ENCODE peak calls at places on chromosomes 2 and 18, in six cellular contexts. E is neuronal stem cell, G is heart right ventricle, S is stomach, F is psoas muscle, A is GM23248. J is an unnamed sample.

GRCh38 chr2:211161236-211161635 is 604.8 kb downstream of the CPS1 start:
- DNase-seq in E (no peak), G (no peak), S (no peak), F (no peak), A (no peak), J (no peak)

GRCh38 chr2:111617804-111618576 is 266.0 kb downstream of the ANAPC1 start:
- DNase-seq in E (no peak), G (peak; percentile 41), S (no peak), F (peak; percentile 68), A (peak; percentile 73), J (no peak)

GRCh38 chr18:79506191-79507075 is 110.7 kb downstream of the NFATC1 start:
- DNase-seq in E (no peak), G (peak; percentile 59), S (no peak), F (peak; percentile 78), A (peak; percentile 58), J (no peak)

GRCh38 chr18:2139676-2140075 is 431.6 kb downstream of the METTL4 start:
- DNase-seq in E (no peak), G (no peak), S (no peak), F (no peak), A (peak; percentile 32), J (no peak)

GRCh38 chr2:105324732-105325131 is 4.8 kb downstream of the TGFBRAP1 start:
- DNase-seq in E (no peak), G (no peak), S (no peak), F (no peak), A (peak; percentile 54), J (no peak)

GRCh38 chr2:86311879-86312278 is 25.5 kb downstream of the REEP1 start:
- DNase-seq in E (no peak), G (no peak), S (no peak), F (no peak), A (no peak), J (no peak)

GRCh38 chr18:28365406-28365805 is 188.5 kb upstream of the CDH2 start:
- DNase-seq in E (no peak), G (no peak), S (no peak), F (no peak), A (peak; percentile 46), J (no peak)

GRCh38 chr2:112693596-112693995 is 27.2 kb upstream of the NT5DC4 start:
- DNase-seq in E (no peak), G (no peak), S (no peak), F (no peak), A (no peak), J (no peak)

GRCh38 chr18:23547806-23548205 is 38.5 kb downstream of the NPC1 start:
- DNase-seq in E (no peak), G (no peak), S (no peak), F (no peak), A (peak; percentile 76), J (no peak)

GRCh38 chr2:8648441-8648840 is 33.4 kb upstream of the ID2 start:
- DNase-seq in E (no peak), G (no peak), S (no peak), F (no peak), A (no peak), J (no peak)

GRCh38 chr2:71922501-71923142 is 225.0 kb downstream of the CYP26B1 start:
- DNase-seq in E (no peak), G (no peak), S (no peak), F (no peak), A (no peak), J (no peak)
- H3K9me3 ChIP-seq in E (peaks cover 1% of the 10 kb centered on the region), G (no peaks in the 10 kb centered on the region), S (peaks cover 6% of the 10 kb centered on the region), F (no peaks in the 10 kb centered on the region), A (peaks cover 4% of the 10 kb centered on the region), J (no peaks in the 10 kb centered on the region)

GRCh38 chr2:71971493-71971892 is 176.2 kb downstream of the CYP26B1 start:
- DNase-seq in E (no peak), G (no peak), S (no peak), F (no peak), A (no peak), J (no peak)

GRCh38 chr2:71974846-71975245 is 172.8 kb downstream of the CYP26B1 start:
- DNase-seq in E (no peak), G (no peak), S (no peak), F (no peak), A (peak; percentile 76), J (no peak)

GRCh38 chr2:71976685-71977084 is 171.0 kb downstream of the CYP26B1 start:
- DNase-seq in E (no peak), G (no peak), S (no peak), F (no peak), A (no peak), J (no peak)
- H3K9me3 ChIP-seq in E (no peaks in the 10 kb centered on the region), G (no peaks in the 10 kb centered on the region), S (peaks cover 10% of the 10 kb centered on the region), F (peaks cover 2% of the 10 kb centered on the region), A (no peaks in the 10 kb centered on the region), J (no peaks in the 10 kb centered on the region)

GRCh38 chr2:203471323-203471722 is 63.8 kb downstream of the RAPH1 start:
- DNase-seq in E (no peak), G (no peak), S (no peak), F (no peak), A (no peak), J (no peak)

GRCh38 chr2:203470371-203470770 is 64.7 kb downstream of the RAPH1 start:
- DNase-seq in E (no peak), G (no peak), S (peak; percentile 45), F (no peak), A (peak; percentile 52), J (no peak)

DNA sequence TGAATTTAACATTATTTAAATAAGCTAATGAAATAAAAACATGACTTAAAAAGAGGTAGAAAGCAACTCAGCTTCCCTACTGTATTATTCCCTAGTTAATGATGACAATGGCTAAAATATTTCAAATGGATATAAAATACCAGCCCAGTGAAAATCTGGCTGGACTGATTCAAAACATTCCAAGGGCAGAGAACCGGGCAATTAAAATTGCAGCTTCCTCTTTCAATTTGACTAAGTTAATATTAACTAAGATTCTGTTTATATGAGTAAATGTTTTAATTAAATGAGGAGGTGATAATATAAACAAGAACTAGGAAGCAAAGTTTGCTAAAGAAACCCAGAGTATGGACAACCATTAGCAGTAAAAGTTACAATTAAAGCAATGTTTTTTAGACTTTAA is 65.5 kb downstream of the RAPH1 start:
- DNase-seq in E (no peak), G (no peak), S (no peak), F (no peak), A (no peak), J (no peak)
- H3K9me3 ChIP-seq in E (no peaks in the 10 kb centered on the region), G (no peaks in the 10 kb centered on the region), S (no peaks in the 10 kb centered on the region), F (no peaks in the 10 kb centered on the region), A (no peaks in the 10 kb centered on the region), J (no peaks in the 10 kb centered on the region)

DNA sequence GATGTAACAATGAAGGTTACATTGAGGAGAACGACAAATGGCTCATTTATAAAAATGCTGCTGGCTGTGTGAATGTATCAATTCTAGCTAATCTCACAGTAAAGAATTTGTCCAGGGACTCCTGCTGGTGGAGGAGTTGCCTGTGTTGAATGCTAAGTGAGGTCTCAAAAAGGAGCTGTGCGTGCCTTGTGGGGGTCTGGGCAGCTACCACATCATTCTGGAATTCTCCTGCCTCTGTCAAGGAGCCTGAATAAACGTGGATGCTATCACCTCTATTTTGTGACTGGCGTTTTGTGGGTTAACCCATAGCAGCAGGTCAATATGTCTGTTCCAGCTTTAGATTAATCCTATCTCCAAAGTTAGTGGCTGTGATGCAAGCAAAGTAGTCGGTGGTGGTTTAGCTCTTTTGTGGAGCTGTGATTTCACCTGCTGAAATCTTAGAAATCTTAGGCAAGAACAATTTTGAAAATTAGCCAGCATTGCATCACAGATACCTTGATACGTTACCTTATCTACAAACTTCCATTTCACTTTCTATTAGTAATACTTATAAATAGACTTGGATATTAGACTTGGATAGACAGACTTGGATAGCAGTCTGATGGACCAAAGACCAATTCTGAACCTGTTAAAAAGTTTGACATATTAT is 96.8 kb downstream of the MTCL1 start:
- DNase-seq in E (no peak), G (no peak), S (no peak), F (no peak), A (no peak), J (no peak)
- H3K9me3 ChIP-seq in E (no peaks in the 10 kb centered on the region), G (no peaks in the 10 kb centered on the region), S (no peaks in the 10 kb centered on the region), F (no peaks in the 10 kb centered on the region), A (no peaks in the 10 kb centered on the region), J (no peaks in the 10 kb centered on the region)